ENCODE peak calls at places on chromosome 18, in ten cellular contexts. One of them, this sample, is unnamed.

GRCh38 chr18:80104364-80104779 is 4.7 kb upstream of the ADNP2 start:
- DNase-seq in GM04504: no peak
- DNase-seq in T-helper 2 cell: no peak
- DNase-seq in EH: peak; percentile 73
- DNase-seq in foreskin fibroblast: no peak
- DNase-seq in PC-3: no peak
- DNase-seq in NCI-H524: no peak
- DNase-seq in stimulated activated CD4-positive, alpha-beta T cell treated with anti-CD3 and anti-CD28 coated beads, Interleukin-1b, Interleukin-23, amount 100 ng/mL, for 24 hours: no peak
- DNase-seq in ACHN: no peak
- DNase-seq in NCI-H226: no peak
- DNase-seq in this sample: no peak

GRCh38 chr18:55111271-55111670 is 152.0 kb upstream of the CCDC68 start:
- DNase-seq in GM04504: no peak
- DNase-seq in T-helper 2 cell: no peak
- DNase-seq in EH: no peak
- DNase-seq in foreskin fibroblast: no peak
- DNase-seq in PC-3: no peak
- DNase-seq in NCI-H524: no peak
- DNase-seq in stimulated activated CD4-positive, alpha-beta T cell treated with anti-CD3 and anti-CD28 coated beads, Interleukin-1b, Interleukin-23, amount 100 ng/mL, for 24 hours: no peak
- DNase-seq in ACHN: no peak
- DNase-seq in NCI-H226: no peak
- DNase-seq in this sample: no peak

GRCh38 chr18:65436430-65436829 is 314.4 kb upstream of the CDH7 start:
- DNase-seq in GM04504: no peak
- DNase-seq in T-helper 2 cell: no peak
- DNase-seq in EH: no peak
- DNase-seq in foreskin fibroblast: no peak
- DNase-seq in PC-3: no peak
- DNase-seq in NCI-H524: no peak
- DNase-seq in stimulated activated CD4-positive, alpha-beta T cell treated with anti-CD3 and anti-CD28 coated beads, Interleukin-1b, Interleukin-23, amount 100 ng/mL, for 24 hours: no peak
- DNase-seq in ACHN: no peak
- DNase-seq in NCI-H226: no peak
- DNase-seq in this sample: no peak

GRCh38 chr18:26225022-26225693 is 1.1 kb upstream of the TAF4B start:
- DNase-seq in GM04504: no peak
- DNase-seq in T-helper 2 cell: no peak
- DNase-seq in EH: no peak
- DNase-seq in foreskin fibroblast: no peak
- DNase-seq in PC-3: no peak
- DNase-seq in NCI-H524: no peak
- DNase-seq in stimulated activated CD4-positive, alpha-beta T cell treated with anti-CD3 and anti-CD28 coated beads, Interleukin-1b, Interleukin-23, amount 100 ng/mL, for 24 hours: no peak
- DNase-seq in ACHN: no peak
- DNase-seq in NCI-H226: no peak
- DNase-seq in this sample: peak; percentile 13

GRCh38 chr18:74382481-74382880 is 66.8 kb downstream of the C18orf63 start:
- DNase-seq in GM04504: no peak
- DNase-seq in T-helper 2 cell: no peak
- DNase-seq in EH: no peak
- DNase-seq in foreskin fibroblast: no peak
- DNase-seq in PC-3: no peak
- DNase-seq in NCI-H524: no peak
- DNase-seq in stimulated activated CD4-positive, alpha-beta T cell treated with anti-CD3 and anti-CD28 coated beads, Interleukin-1b, Interleukin-23, amount 100 ng/mL, for 24 hours: no peak
- DNase-seq in ACHN: no peak
- DNase-seq in NCI-H226: no peak
- DNase-seq in this sample: no peak

GRCh38 chr18:64208531-64208930 is 59.6 kb upstream of the LINC00305 start:
- DNase-seq in GM04504: no peak
- DNase-seq in T-helper 2 cell: no peak
- DNase-seq in EH: no peak
- DNase-seq in foreskin fibroblast: no peak
- DNase-seq in PC-3: no peak
- DNase-seq in NCI-H524: no peak
- DNase-seq in stimulated activated CD4-positive, alpha-beta T cell treated with anti-CD3 and anti-CD28 coated beads, Interleukin-1b, Interleukin-23, amount 100 ng/mL, for 24 hours: no peak
- DNase-seq in ACHN: no peak
- DNase-seq in NCI-H226: no peak
- DNase-seq in this sample: no peak

GRCh38 chr18:7584646-7585271 is 17.6 kb downstream of the PTPRM start:
- DNase-seq in GM04504: no peak
- DNase-seq in T-helper 2 cell: no peak
- DNase-seq in EH: no peak
- DNase-seq in foreskin fibroblast: no peak
- DNase-seq in PC-3: no peak
- DNase-seq in NCI-H524: no peak
- DNase-seq in stimulated activated CD4-positive, alpha-beta T cell treated with anti-CD3 and anti-CD28 coated beads, Interleukin-1b, Interleukin-23, amount 100 ng/mL, for 24 hours: no peak
- DNase-seq in ACHN: no peak
- DNase-seq in NCI-H226: peak; percentile 20
- DNase-seq in this sample: no peak

GRCh38 chr18:25453556-25454269 is 101.7 kb upstream of the ZNF521 start:
- DNase-seq in GM04504: peak; percentile 60
- DNase-seq in T-helper 2 cell: no peak
- DNase-seq in EH: peak; percentile 69
- DNase-seq in foreskin fibroblast: no peak
- DNase-seq in PC-3: no peak
- DNase-seq in NCI-H524: no peak
- DNase-seq in stimulated activated CD4-positive, alpha-beta T cell treated with anti-CD3 and anti-CD28 coated beads, Interleukin-1b, Interleukin-23, amount 100 ng/mL, for 24 hours: no peak
- DNase-seq in ACHN: no peak
- DNase-seq in NCI-H226: no peak
- DNase-seq in this sample: peak; percentile 80

GRCh38 chr18:74654637-74655036 is 57.0 kb downstream of the ZNF407 start:
- DNase-seq in GM04504: no peak
- DNase-seq in T-helper 2 cell: no peak
- DNase-seq in EH: peak; percentile 50
- DNase-seq in foreskin fibroblast: peak; percentile 2
- DNase-seq in PC-3: peak; percentile 9
- DNase-seq in NCI-H524: no peak
- DNase-seq in stimulated activated CD4-positive, alpha-beta T cell treated with anti-CD3 and anti-CD28 coated beads, Interleukin-1b, Interleukin-23, amount 100 ng/mL, for 24 hours: no peak
- DNase-seq in ACHN: peak; percentile 39
- DNase-seq in NCI-H226: no peak
- DNase-seq in this sample: peak; percentile 47

GRCh38 chr18:45954070-45954712 is 12.9 kb downstream of the EPG5 start:
- DNase-seq in GM04504: peak; percentile 71
- DNase-seq in T-helper 2 cell: no peak
- DNase-seq in EH: peak; percentile 96
- DNase-seq in foreskin fibroblast: peak; percentile 89
- DNase-seq in PC-3: peak; percentile 77
- DNase-seq in NCI-H524: no peak
- DNase-seq in stimulated activated CD4-positive, alpha-beta T cell treated with anti-CD3 and anti-CD28 coated beads, Interleukin-1b, Interleukin-23, amount 100 ng/mL, for 24 hours: no peak
- DNase-seq in ACHN: peak; percentile 82
- DNase-seq in NCI-H226: peak; percentile 72
- DNase-seq in this sample: peak; percentile 96

GRCh38 chr18:57075716-57076400 is 71.0 kb upstream of the BOD1L2 start:
- DNase-seq in GM04504: no peak
- DNase-seq in T-helper 2 cell: no peak
- DNase-seq in EH: no peak
- DNase-seq in foreskin fibroblast: no peak
- DNase-seq in PC-3: no peak
- DNase-seq in NCI-H524: no peak
- DNase-seq in stimulated activated CD4-positive, alpha-beta T cell treated with anti-CD3 and anti-CD28 coated beads, Interleukin-1b, Interleukin-23, amount 100 ng/mL, for 24 hours: no peak
- DNase-seq in ACHN: no peak
- DNase-seq in NCI-H226: no peak
- DNase-seq in this sample: no peak

GRCh38 chr18:13246591-13246990 is 28.0 kb downstream of the LDLRAD4 start:
- DNase-seq in GM04504: no peak
- DNase-seq in T-helper 2 cell: no peak
- DNase-seq in EH: no peak
- DNase-seq in foreskin fibroblast: no peak
- DNase-seq in PC-3: no peak
- DNase-seq in NCI-H524: no peak
- DNase-seq in stimulated activated CD4-positive, alpha-beta T cell treated with anti-CD3 and anti-CD28 coated beads, Interleukin-1b, Interleukin-23, amount 100 ng/mL, for 24 hours: no peak
- DNase-seq in ACHN: no peak
- DNase-seq in NCI-H226: no peak
- DNase-seq in this sample: no peak

GRCh38 chr18:33558529-33558928 is 19.5 kb upstream of the ASXL3 start:
- DNase-seq in GM04504: no peak
- DNase-seq in T-helper 2 cell: no peak
- DNase-seq in EH: no peak
- DNase-seq in foreskin fibroblast: no peak
- DNase-seq in PC-3: no peak
- DNase-seq in NCI-H524: no peak
- DNase-seq in stimulated activated CD4-positive, alpha-beta T cell treated with anti-CD3 and anti-CD28 coated beads, Interleukin-1b, Interleukin-23, amount 100 ng/mL, for 24 hours: no peak
- DNase-seq in ACHN: no peak
- DNase-seq in NCI-H226: no peak
- DNase-seq in this sample: no peak

GRCh38 chr18:32271649-32272324 is 81.9 kb downstream of the MEP1B start:
- DNase-seq in GM04504: peak; percentile 4
- DNase-seq in T-helper 2 cell: no peak
- DNase-seq in EH: peak; percentile 29
- DNase-seq in foreskin fibroblast: peak; percentile 10
- DNase-seq in PC-3: peak; percentile 30
- DNase-seq in NCI-H524: no peak
- DNase-seq in stimulated activated CD4-positive, alpha-beta T cell treated with anti-CD3 and anti-CD28 coated beads, Interleukin-1b, Interleukin-23, amount 100 ng/mL, for 24 hours: no peak
- DNase-seq in ACHN: peak; percentile 30
- DNase-seq in NCI-H226: peak; percentile 3
- DNase-seq in this sample: peak; percentile 69

GRCh38 chr18:36196239-36196995 is 9.1 kb downstream of the MOCOS start:
- DNase-seq in GM04504: no peak
- DNase-seq in T-helper 2 cell: no peak
- DNase-seq in EH: no peak
- DNase-seq in foreskin fibroblast: no peak
- DNase-seq in PC-3: no peak
- DNase-seq in NCI-H524: no peak
- DNase-seq in stimulated activated CD4-positive, alpha-beta T cell treated with anti-CD3 and anti-CD28 coated beads, Interleukin-1b, Interleukin-23, amount 100 ng/mL, for 24 hours: no peak
- DNase-seq in ACHN: no peak
- DNase-seq in NCI-H226: no peak
- DNase-seq in this sample: no peak

GRCh38 chr18:34345738-34346137 is 121.0 kb upstream of the NOL4 start:
- DNase-seq in GM04504: no peak
- DNase-seq in T-helper 2 cell: no peak
- DNase-seq in EH: no peak
- DNase-seq in foreskin fibroblast: no peak
- DNase-seq in PC-3: peak; percentile 52
- DNase-seq in NCI-H524: no peak
- DNase-seq in stimulated activated CD4-positive, alpha-beta T cell treated with anti-CD3 and anti-CD28 coated beads, Interleukin-1b, Interleukin-23, amount 100 ng/mL, for 24 hours: no peak
- DNase-seq in ACHN: no peak
- DNase-seq in NCI-H226: no peak
- DNase-seq in this sample: peak; percentile 12

GRCh38 chr18:55314615-55315237 is 273.3 kb downstream of the TCF4 start:
- DNase-seq in GM04504: no peak
- DNase-seq in T-helper 2 cell: no peak
- DNase-seq in EH: no peak
- DNase-seq in foreskin fibroblast: no peak
- DNase-seq in PC-3: no peak
- DNase-seq in NCI-H524: peak; percentile 57
- DNase-seq in stimulated activated CD4-positive, alpha-beta T cell treated with anti-CD3 and anti-CD28 coated beads, Interleukin-1b, Interleukin-23, amount 100 ng/mL, for 24 hours: no peak
- DNase-seq in ACHN: no peak
- DNase-seq in NCI-H226: no peak
- DNase-seq in this sample: no peak

GRCh38 chr18:74778191-74778847 is 180.6 kb downstream of the ZNF407 start:
- DNase-seq in GM04504: no peak
- DNase-seq in T-helper 2 cell: no peak
- DNase-seq in EH: peak; percentile 4
- DNase-seq in foreskin fibroblast: no peak
- DNase-seq in PC-3: no peak
- DNase-seq in NCI-H524: no peak
- DNase-seq in stimulated activated CD4-positive, alpha-beta T cell treated with anti-CD3 and anti-CD28 coated beads, Interleukin-1b, Interleukin-23, amount 100 ng/mL, for 24 hours: no peak
- DNase-seq in ACHN: no peak
- DNase-seq in NCI-H226: peak; percentile 7
- DNase-seq in this sample: peak; percentile 53

GRCh38 chr18:54916507-54916906 is 42.8 kb downstream of the CCDC68 start:
- DNase-seq in GM04504: no peak
- DNase-seq in T-helper 2 cell: no peak
- DNase-seq in EH: no peak
- DNase-seq in foreskin fibroblast: no peak
- DNase-seq in PC-3: no peak
- DNase-seq in NCI-H524: no peak
- DNase-seq in stimulated activated CD4-positive, alpha-beta T cell treated with anti-CD3 and anti-CD28 coated beads, Interleukin-1b, Interleukin-23, amount 100 ng/mL, for 24 hours: no peak
- DNase-seq in ACHN: no peak
- DNase-seq in NCI-H226: no peak
- DNase-seq in this sample: no peak

GRCh38 chr18:64791211-64791610 is 642.3 kb upstream of the LINC00305 start:
- DNase-seq in GM04504: no peak
- DNase-seq in T-helper 2 cell: no peak
- DNase-seq in EH: no peak
- DNase-seq in foreskin fibroblast: no peak
- DNase-seq in PC-3: no peak
- DNase-seq in NCI-H524: no peak
- DNase-seq in stimulated activated CD4-positive, alpha-beta T cell treated with anti-CD3 and anti-CD28 coated beads, Interleukin-1b, Interleukin-23, amount 100 ng/mL, for 24 hours: no peak
- DNase-seq in ACHN: peak; percentile 32
- DNase-seq in NCI-H226: no peak
- DNase-seq in this sample: no peak

GRCh38 chr18:33583901-33584300 is 5.9 kb downstream of the ASXL3 start:
- DNase-seq in GM04504: no peak
- DNase-seq in T-helper 2 cell: no peak
- DNase-seq in EH: no peak
- DNase-seq in foreskin fibroblast: no peak
- DNase-seq in PC-3: no peak
- DNase-seq in NCI-H524: no peak
- DNase-seq in stimulated activated CD4-positive, alpha-beta T cell treated with anti-CD3 and anti-CD28 coated beads, Interleukin-1b, Interleukin-23, amount 100 ng/mL, for 24 hours: no peak
- DNase-seq in ACHN: peak; percentile 38
- DNase-seq in NCI-H226: no peak
- DNase-seq in this sample: no peak

GRCh38 chr18:49072524-49072934 is 121.8 kb upstream of the SMAD7 start:
- DNase-seq in GM04504: no peak
- DNase-seq in T-helper 2 cell: no peak
- DNase-seq in EH: no peak
- DNase-seq in foreskin fibroblast: no peak
- DNase-seq in PC-3: no peak
- DNase-seq in NCI-H524: no peak
- DNase-seq in stimulated activated CD4-positive, alpha-beta T cell treated with anti-CD3 and anti-CD28 coated beads, Interleukin-1b, Interleukin-23, amount 100 ng/mL, for 24 hours: no peak
- DNase-seq in ACHN: no peak
- DNase-seq in NCI-H226: no peak
- DNase-seq in this sample: peak; percentile 27

GRCh38 chr18:21820035-21820810 is 79.6 kb downstream of the MIB1 start:
- DNase-seq in GM04504: no peak
- DNase-seq in T-helper 2 cell: no peak
- DNase-seq in EH: peak; percentile 39
- DNase-seq in foreskin fibroblast: no peak
- DNase-seq in PC-3: peak; percentile 28
- DNase-seq in NCI-H524: peak; percentile 84
- DNase-seq in stimulated activated CD4-positive, alpha-beta T cell treated with anti-CD3 and anti-CD28 coated beads, Interleukin-1b, Interleukin-23, amount 100 ng/mL, for 24 hours: no peak
- DNase-seq in ACHN: peak; percentile 25
- DNase-seq in NCI-H226: no peak
- DNase-seq in this sample: peak; percentile 51

GRCh38 chr18:10404148-10404547 is 50.3 kb upstream of the APCDD1 start:
- DNase-seq in GM04504: no peak
- DNase-seq in T-helper 2 cell: no peak
- DNase-seq in EH: no peak
- DNase-seq in foreskin fibroblast: no peak
- DNase-seq in PC-3: no peak
- DNase-seq in NCI-H524: no peak
- DNase-seq in stimulated activated CD4-positive, alpha-beta T cell treated with anti-CD3 and anti-CD28 coated beads, Interleukin-1b, Interleukin-23, amount 100 ng/mL, for 24 hours: no peak
- DNase-seq in ACHN: no peak
- DNase-seq in NCI-H226: no peak
- DNase-seq in this sample: no peak

This sample was measured in GM23248.